ENCODE peak calls at places on chromosomes 2 and 18, in nine cellular contexts. One of them, this sample, is unnamed.
A peak's percentile ranks its signal among the peaks of the same experiment; 100 is the strongest.

GRCh38 chr2:58106896-58107295 is 60.3 kb downstream of the VRK2 start:
- DNase-seq in activated T-helper 1 cell treated with anti-CD3 and anti-CD28 coated beads, Interleukin-2, amount 50 U/mL, for 16 hours: no peak
- DNase-seq in caudate nucleus: no peak
- DNase-seq in iris pigment epithelial cell: peak; percentile 31
- DNase-seq in H54: no peak
- DNase-seq in activated CD4-positive, alpha-beta T cell treated with anti-CD3 and anti-CD28 coated beads, Interleukin-2, amount 10 ng/mL, durations not matched to agents 24 days and 14 days: no peak
- DNase-seq in GM12865: no peak
- DNase-seq in GF-D8: no peak
- DNase-seq in upper lobe of left lung: no peak
- DNase-seq in this sample: no peak

GRCh38 chr2:215677466-215677865 is 241.6 kb upstream of the FN1 start:
- DNase-seq in iris pigment epithelial cell: no peak
- DNase-seq in H54: no peak
- DNase-seq in GF-D8: no peak
- DNase-seq in upper lobe of left lung: no peak
- DNase-seq in caudate nucleus: no peak
- DNase-seq in GM12865: no peak
- DNase-seq in activated CD4-positive, alpha-beta T cell treated with anti-CD3 and anti-CD28 coated beads, Interleukin-2, amount 10 ng/mL, durations not matched to agents 24 days and 14 days: no peak
- DNase-seq in activated T-helper 1 cell treated with anti-CD3 and anti-CD28 coated beads, Interleukin-2, amount 50 U/mL, for 16 hours: no peak
- DNase-seq in this sample: no peak

GRCh38 chr2:143691136-143691535 is 561.9 kb downstream of the ARHGAP15 start:
- DNase-seq in caudate nucleus: no peak
- DNase-seq in iris pigment epithelial cell: no peak
- DNase-seq in activated T-helper 1 cell treated with anti-CD3 and anti-CD28 coated beads, Interleukin-2, amount 50 U/mL, for 16 hours: no peak
- DNase-seq in upper lobe of left lung: no peak
- DNase-seq in GF-D8: no peak
- DNase-seq in H54: no peak
- DNase-seq in activated CD4-positive, alpha-beta T cell treated with anti-CD3 and anti-CD28 coated beads, Interleukin-2, amount 10 ng/mL, durations not matched to agents 24 days and 14 days: no peak
- DNase-seq in GM12865: no peak
- DNase-seq in this sample: no peak

GRCh38 chr2:239803764-239804111 is 221.4 kb downstream of the NDUFA10 start:
- DNase-seq in caudate nucleus: no peak
- DNase-seq in activated CD4-positive, alpha-beta T cell treated with anti-CD3 and anti-CD28 coated beads, Interleukin-2, amount 10 ng/mL, durations not matched to agents 24 days and 14 days: no peak
- DNase-seq in GM12865: no peak
- DNase-seq in H54: no peak
- DNase-seq in activated T-helper 1 cell treated with anti-CD3 and anti-CD28 coated beads, Interleukin-2, amount 50 U/mL, for 16 hours: no peak
- DNase-seq in GF-D8: no peak
- DNase-seq in upper lobe of left lung: no peak
- DNase-seq in iris pigment epithelial cell: no peak
- DNase-seq in this sample: no peak

GRCh38 chr2:11663427-11663826 is 6.6 kb downstream of the NTSR2 start:
- DNase-seq in H54: no peak
- DNase-seq in activated T-helper 1 cell treated with anti-CD3 and anti-CD28 coated beads, Interleukin-2, amount 50 U/mL, for 16 hours: no peak
- DNase-seq in iris pigment epithelial cell: peak; percentile 30
- DNase-seq in GM12865: no peak
- DNase-seq in caudate nucleus: no peak
- DNase-seq in activated CD4-positive, alpha-beta T cell treated with anti-CD3 and anti-CD28 coated beads, Interleukin-2, amount 10 ng/mL, durations not matched to agents 24 days and 14 days: no peak
- DNase-seq in upper lobe of left lung: no peak
- DNase-seq in GF-D8: no peak
- DNase-seq in this sample: no peak

GRCh38 chr18:75406491-75407445 is 20.7 kb downstream of the SMIM21 start:
- DNase-seq in GF-D8: no peak
- DNase-seq in activated T-helper 1 cell treated with anti-CD3 and anti-CD28 coated beads, Interleukin-2, amount 50 U/mL, for 16 hours: no peak
- DNase-seq in caudate nucleus: no peak
- DNase-seq in iris pigment epithelial cell: no peak
- DNase-seq in GM12865: no peak
- DNase-seq in upper lobe of left lung: peak; percentile 45
- DNase-seq in activated CD4-positive, alpha-beta T cell treated with anti-CD3 and anti-CD28 coated beads, Interleukin-2, amount 10 ng/mL, durations not matched to agents 24 days and 14 days: no peak
- DNase-seq in H54: no peak
- DNase-seq in this sample: no peak

GRCh38 chr2:62383843-62384242 is 122.2 kb downstream of the TMEM17 start:
- DNase-seq in GM12865: peak; percentile 39
- DNase-seq in H54: no peak
- DNase-seq in activated CD4-positive, alpha-beta T cell treated with anti-CD3 and anti-CD28 coated beads, Interleukin-2, amount 10 ng/mL, durations not matched to agents 24 days and 14 days: no peak
- DNase-seq in GF-D8: no peak
- DNase-seq in iris pigment epithelial cell: peak; percentile 15
- DNase-seq in activated T-helper 1 cell treated with anti-CD3 and anti-CD28 coated beads, Interleukin-2, amount 50 U/mL, for 16 hours: no peak
- DNase-seq in upper lobe of left lung: no peak
- DNase-seq in caudate nucleus: no peak
- DNase-seq in this sample: no peak

GRCh38 chr2:72035518-72036172 is 112.0 kb downstream of the CYP26B1 start:
- DNase-seq in GM12865: no peak
- DNase-seq in upper lobe of left lung: no peak
- DNase-seq in caudate nucleus: no peak
- DNase-seq in activated CD4-positive, alpha-beta T cell treated with anti-CD3 and anti-CD28 coated beads, Interleukin-2, amount 10 ng/mL, durations not matched to agents 24 days and 14 days: peak; percentile 33
- DNase-seq in iris pigment epithelial cell: peak; percentile 19
- DNase-seq in H54: no peak
- DNase-seq in GF-D8: no peak
- DNase-seq in activated T-helper 1 cell treated with anti-CD3 and anti-CD28 coated beads, Interleukin-2, amount 50 U/mL, for 16 hours: no peak
- DNase-seq in this sample: no peak

GRCh38 chr2:10454505-10454904 is 6.4 kb upstream of the ODC1 start:
- DNase-seq in GM12865: no peak
- DNase-seq in iris pigment epithelial cell: no peak
- DNase-seq in caudate nucleus: no peak
- DNase-seq in activated T-helper 1 cell treated with anti-CD3 and anti-CD28 coated beads, Interleukin-2, amount 50 U/mL, for 16 hours: no peak
- DNase-seq in upper lobe of left lung: no peak
- DNase-seq in activated CD4-positive, alpha-beta T cell treated with anti-CD3 and anti-CD28 coated beads, Interleukin-2, amount 10 ng/mL, durations not matched to agents 24 days and 14 days: no peak
- DNase-seq in GF-D8: no peak
- DNase-seq in H54: no peak
- DNase-seq in this sample: peak; percentile 87

GRCh38 chr2:33146112-33146511 is 199.4 kb downstream of the LTBP1 start:
- DNase-seq in upper lobe of left lung: no peak
- DNase-seq in H54: no peak
- DNase-seq in caudate nucleus: no peak
- DNase-seq in GF-D8: no peak
- DNase-seq in activated T-helper 1 cell treated with anti-CD3 and anti-CD28 coated beads, Interleukin-2, amount 50 U/mL, for 16 hours: no peak
- DNase-seq in iris pigment epithelial cell: peak; percentile 67
- DNase-seq in GM12865: no peak
- DNase-seq in activated CD4-positive, alpha-beta T cell treated with anti-CD3 and anti-CD28 coated beads, Interleukin-2, amount 10 ng/mL, durations not matched to agents 24 days and 14 days: no peak
- DNase-seq in this sample: no peak

GRCh38 chr2:88283886-88284511 is 113.9 kb downstream of the THNSL2 start:
- DNase-seq in caudate nucleus: no peak
- DNase-seq in activated T-helper 1 cell treated with anti-CD3 and anti-CD28 coated beads, Interleukin-2, amount 50 U/mL, for 16 hours: no peak
- DNase-seq in iris pigment epithelial cell: no peak
- DNase-seq in GF-D8: no peak
- DNase-seq in upper lobe of left lung: peak; percentile 67
- DNase-seq in GM12865: no peak
- DNase-seq in H54: no peak
- DNase-seq in activated CD4-positive, alpha-beta T cell treated with anti-CD3 and anti-CD28 coated beads, Interleukin-2, amount 10 ng/mL, durations not matched to agents 24 days and 14 days: no peak
- DNase-seq in this sample: no peak

GRCh38 chr2:148842050-148842449 is 33.0 kb upstream of the KIF5C start:
- DNase-seq in H54: no peak
- DNase-seq in activated CD4-positive, alpha-beta T cell treated with anti-CD3 and anti-CD28 coated beads, Interleukin-2, amount 10 ng/mL, durations not matched to agents 24 days and 14 days: no peak
- DNase-seq in activated T-helper 1 cell treated with anti-CD3 and anti-CD28 coated beads, Interleukin-2, amount 50 U/mL, for 16 hours: no peak
- DNase-seq in GM12865: no peak
- DNase-seq in GF-D8: no peak
- DNase-seq in iris pigment epithelial cell: no peak
- DNase-seq in upper lobe of left lung: no peak
- DNase-seq in caudate nucleus: no peak
- DNase-seq in this sample: no peak

GRCh38 chr2:152025678-152026287 is 73.1 kb downstream of the CACNB4 start:
- DNase-seq in iris pigment epithelial cell: peak; percentile 73
- DNase-seq in upper lobe of left lung: peak; percentile 94
- DNase-seq in GM12865: peak; percentile 90
- DNase-seq in activated T-helper 1 cell treated with anti-CD3 and anti-CD28 coated beads, Interleukin-2, amount 50 U/mL, for 16 hours: peak; percentile 59
- DNase-seq in GF-D8: peak; percentile 49
- DNase-seq in activated CD4-positive, alpha-beta T cell treated with anti-CD3 and anti-CD28 coated beads, Interleukin-2, amount 10 ng/mL, durations not matched to agents 24 days and 14 days: peak; percentile 94
- DNase-seq in caudate nucleus: peak; percentile 66
- DNase-seq in H54: peak; percentile 35
- DNase-seq in this sample: peak; percentile 87

GRCh38 chr2:212595036-212595654 is 56.5 kb upstream of the ERBB4 start:
- DNase-seq in GM12865: peak; percentile 41
- DNase-seq in GF-D8: no peak
- DNase-seq in activated T-helper 1 cell treated with anti-CD3 and anti-CD28 coated beads, Interleukin-2, amount 50 U/mL, for 16 hours: no peak
- DNase-seq in caudate nucleus: no peak
- DNase-seq in H54: no peak
- DNase-seq in activated CD4-positive, alpha-beta T cell treated with anti-CD3 and anti-CD28 coated beads, Interleukin-2, amount 10 ng/mL, durations not matched to agents 24 days and 14 days: no peak
- DNase-seq in upper lobe of left lung: no peak
- DNase-seq in iris pigment epithelial cell: peak; percentile 42
- DNase-seq in this sample: no peak

GRCh38 chr2:28638102-28638501 is 113.5 kb upstream of the PPP1CB start:
- DNase-seq in activated CD4-positive, alpha-beta T cell treated with anti-CD3 and anti-CD28 coated beads, Interleukin-2, amount 10 ng/mL, durations not matched to agents 24 days and 14 days: no peak
- DNase-seq in H54: no peak
- DNase-seq in GM12865: no peak
- DNase-seq in GF-D8: no peak
- DNase-seq in iris pigment epithelial cell: no peak
- DNase-seq in upper lobe of left lung: no peak
- DNase-seq in activated T-helper 1 cell treated with anti-CD3 and anti-CD28 coated beads, Interleukin-2, amount 50 U/mL, for 16 hours: no peak
- DNase-seq in caudate nucleus: no peak
- DNase-seq in this sample: no peak

GRCh38 chr2:53484521-53484920 is 283.1 kb upstream of the CHAC2 start:
- DNase-seq in caudate nucleus: no peak
- DNase-seq in H54: no peak
- DNase-seq in GF-D8: no peak
- DNase-seq in activated T-helper 1 cell treated with anti-CD3 and anti-CD28 coated beads, Interleukin-2, amount 50 U/mL, for 16 hours: no peak
- DNase-seq in iris pigment epithelial cell: no peak
- DNase-seq in GM12865: no peak
- DNase-seq in upper lobe of left lung: no peak
- DNase-seq in activated CD4-positive, alpha-beta T cell treated with anti-CD3 and anti-CD28 coated beads, Interleukin-2, amount 10 ng/mL, durations not matched to agents 24 days and 14 days: no peak
- DNase-seq in this sample: no peak

GRCh38 chr2:135797497-135798274 is 39.3 kb downstream of the LCT start:
- DNase-seq in GF-D8: peak; percentile 26
- DNase-seq in caudate nucleus: peak; percentile 32
- DNase-seq in H54: peak; percentile 69
- DNase-seq in activated CD4-positive, alpha-beta T cell treated with anti-CD3 and anti-CD28 coated beads, Interleukin-2, amount 10 ng/mL, durations not matched to agents 24 days and 14 days: peak; percentile 92
- DNase-seq in GM12865: peak; percentile 84
- DNase-seq in upper lobe of left lung: peak; percentile 37
- DNase-seq in iris pigment epithelial cell: peak; percentile 80
- DNase-seq in activated T-helper 1 cell treated with anti-CD3 and anti-CD28 coated beads, Interleukin-2, amount 50 U/mL, for 16 hours: peak; percentile 48
- DNase-seq in this sample: peak; percentile 74

GRCh38 chr18:476368-476767 is 24.1 kb downstream of the COLEC12 start:
- DNase-seq in H54: no peak
- DNase-seq in upper lobe of left lung: no peak
- DNase-seq in GF-D8: no peak
- DNase-seq in GM12865: no peak
- DNase-seq in caudate nucleus: no peak
- DNase-seq in activated CD4-positive, alpha-beta T cell treated with anti-CD3 and anti-CD28 coated beads, Interleukin-2, amount 10 ng/mL, durations not matched to agents 24 days and 14 days: no peak
- DNase-seq in activated T-helper 1 cell treated with anti-CD3 and anti-CD28 coated beads, Interleukin-2, amount 50 U/mL, for 16 hours: no peak
- DNase-seq in iris pigment epithelial cell: no peak
- DNase-seq in this sample: no peak

GRCh38 chr2:69789129-69789528 is 40.3 kb upstream of the GMCL1 start:
- DNase-seq in upper lobe of left lung: no peak
- DNase-seq in iris pigment epithelial cell: peak; percentile 99
- DNase-seq in activated T-helper 1 cell treated with anti-CD3 and anti-CD28 coated beads, Interleukin-2, amount 50 U/mL, for 16 hours: no peak
- DNase-seq in GM12865: peak; percentile 83
- DNase-seq in GF-D8: no peak
- DNase-seq in activated CD4-positive, alpha-beta T cell treated with anti-CD3 and anti-CD28 coated beads, Interleukin-2, amount 10 ng/mL, durations not matched to agents 24 days and 14 days: no peak
- DNase-seq in H54: peak; percentile 23
- DNase-seq in caudate nucleus: no peak
- DNase-seq in this sample: peak; percentile 44